ENCODE peak calls at places on chromosomes 13 and 19, in eight cellular contexts. B, A, L, H, R, W, P and M are unnamed samples. For H3K4me1, the result is how much of the 10 kb centered on the place peaks cover.

GRCh38 chr19:41321600-41322270 is 11.8 kb downstream of the CCDC97 start:
- DNase-seq in B (no peak), A (peak), L (no peak), H (no peak), R (no peak), W (peak), P (no peak), M (peak)

GRCh38 chr13:106048386-106048785 is 487.1 kb downstream of the EFNB2 start:
- DNase-seq in B (no peak), A (no peak), L (no peak), H (no peak), R (no peak), W (no peak), P (no peak), M (no peak)

GRCh38 chr19:45191324-45191845 is 12.8 kb downstream of the BLOC1S3 start:
- DNase-seq in B (no peak), A (no peak), L (no peak), H (no peak), R (no peak), W (no peak), P (no peak), M (no peak)

GRCh38 chr13:110886475-110887241 is 28.2 kb downstream of the ANKRD10 start:
- DNase-seq in B (no peak), A (no peak), L (no peak), H (no peak), R (no peak), W (no peak), P (no peak), M (no peak)

GRCh38 chr13:113836917-113837553 is 26.8 kb downstream of the GAS6 start:
- DNase-seq in B (peak), A (no peak), L (peak), H (peak), R (peak), W (peak), P (no peak), M (peak)

GRCh38 chr13:73937420-73937819 is 196.8 kb downstream of the KLF12 start:
- DNase-seq in B (no peak), A (no peak), L (no peak), H (no peak), R (no peak), W (no peak), P (no peak), M (no peak)

GRCh38 chr13:24564881-24565280 is 52.3 kb upstream of the PARP4 start:
- DNase-seq in B (no peak), A (no peak), L (no peak), H (no peak), R (no peak), W (no peak), P (no peak), M (no peak)

GRCh38 chr13:41386206-41386605 is 71.1 kb upstream of the RGCC start:
- DNase-seq in B (no peak), A (no peak), L (no peak), H (no peak), R (no peak), W (no peak), P (no peak), M (no peak)

GRCh38 chr13:55571237-55571867 is 1569.4 kb upstream of the PRR20A start:
- DNase-seq in B (no peak), A (no peak), L (no peak), H (no peak), R (no peak), W (no peak), P (no peak), M (no peak)
- H3K4me1 ChIP-seq in B (under half), A (under half), L (under half), H (under half), R (under half), W (under half), P (under half), M (under half)

DNA sequence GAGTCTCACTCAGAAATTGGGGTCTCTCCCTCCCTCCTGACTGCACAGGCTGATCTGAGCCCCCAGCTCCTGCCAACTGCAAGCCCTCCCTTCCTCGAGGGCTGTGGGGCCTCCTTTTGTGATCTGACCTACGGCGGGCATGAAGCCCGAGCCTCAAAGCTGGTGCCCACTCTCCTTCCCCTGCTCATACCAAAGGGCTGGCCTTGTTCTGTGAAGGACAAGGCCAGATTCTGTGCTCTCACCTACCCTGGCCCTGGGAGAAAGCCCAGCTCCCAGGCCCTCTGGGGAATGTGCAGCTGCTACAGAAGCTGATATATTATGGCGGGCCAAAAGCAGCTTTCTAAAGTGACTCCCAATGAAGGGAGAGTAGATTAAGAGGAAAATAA is 9.0 kb upstream of the ECH1 start:
- DNase-seq in B (no peak), A (peak), L (no peak), H (no peak), R (no peak), W (no peak), P (no peak), M (no peak)
- H3K27ac ChIP-seq in B (no peak), A (no peak), L (no peak), H (no peak), R (peak), W (peak), P (peak), M (no peak)

GRCh38 chr19:10112895-10113591 is 1.6 kb downstream of the P2RY11 start:
- DNase-seq in B (no peak), A (peak), L (peak), H (peak), R (peak), W (peak), P (no peak), M (peak)

GRCh38 chr19:10110076-10110971 is 1.2 kb upstream of the P2RY11 start:
- DNase-seq in B (no peak), A (no peak), L (no peak), H (no peak), R (no peak), W (no peak), P (no peak), M (no peak)

GRCh38 chr19:10110972-10111317 is 548 bp upstream of the P2RY11 start:
- DNase-seq in B (no peak), A (no peak), L (no peak), H (no peak), R (no peak), W (no peak), P (no peak), M (no peak)

GRCh38 chr19:10112037-10112751 is 701 bp downstream of the P2RY11 start:
- DNase-seq in B (no peak), A (no peak), L (peak), H (no peak), R (no peak), W (peak), P (no peak), M (no peak)

GRCh38 chr19:10111405-10111811 is at the start of gene P2RY11:
- DNase-seq in B (no peak), A (no peak), L (peak), H (no peak), R (no peak), W (no peak), P (no peak), M (no peak)
- H3K4me1 ChIP-seq in B (under half), A (half or more), L (under half), H (under half), R (half or more), W (under half), P (under half), M (under half)

GRCh38 chr19:29439688-29440550 is 85.9 kb upstream of the VSTM2B start:
- DNase-seq in B (no peak), A (no peak), L (no peak), H (no peak), R (no peak), W (no peak), P (no peak), M (no peak)
- H3K27ac ChIP-seq in B (no peak), A (no peak), L (no peak), H (no peak), R (no peak), W (no peak), P (no peak), M (no peak)

DNA sequence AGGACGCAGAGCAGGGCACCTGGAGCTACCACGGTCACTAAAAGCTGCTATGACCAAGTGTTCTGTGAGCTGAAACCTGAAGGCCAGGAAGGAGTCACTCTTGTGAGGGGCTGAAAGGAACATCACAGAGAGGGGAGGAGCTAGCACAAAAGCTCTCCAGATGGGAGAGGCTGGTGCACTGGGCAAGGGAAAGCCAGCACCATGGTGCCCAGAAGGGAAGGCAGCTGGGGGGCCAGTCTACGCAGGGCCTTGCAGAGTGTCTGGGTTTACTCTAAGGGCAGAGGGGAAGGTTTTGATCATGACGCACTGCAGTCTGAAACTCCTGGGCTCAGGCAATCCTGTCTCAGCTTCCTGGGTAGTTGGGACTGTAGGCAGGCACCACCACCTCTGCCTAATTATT is 4.1 kb upstream of the ZNF580 start:
- DNase-seq in B (no peak), A (no peak), L (no peak), H (peak), R (no peak), W (no peak), P (no peak), M (peak)
- H3K4me1 ChIP-seq in B (half or more), A (under half), L (half or more), H (under half), R (half or more), W (under half), P (half or more), M (under half)

GRCh38 chr19:47129579-47129978 is 1.1 kb upstream of the SAE1 start:
- DNase-seq in B (no peak), A (no peak), L (no peak), H (no peak), R (no peak), W (no peak), P (no peak), M (no peak)
- H3K27ac ChIP-seq in B (no peak), A (no peak), L (no peak), H (no peak), R (no peak), W (no peak), P (no peak), M (no peak)

GRCh38 chr13:44302233-44302632 is 71.4 kb upstream of the SERP2 start:
- DNase-seq in B (no peak), A (no peak), L (no peak), H (no peak), R (no peak), W (peak), P (no peak), M (no peak)
- H3K4me1 ChIP-seq in B (half or more), A (under half), L (under half), H (half or more), R (half or more), W (under half), P (half or more), M (under half)

GRCh38 chr13:67140006-67140405 is 90.1 kb downstream of the PCDH9 start:
- DNase-seq in B (no peak), A (no peak), L (no peak), H (no peak), R (no peak), W (no peak), P (no peak), M (no peak)

GRCh38 chr13:67145950-67146349 is 84.2 kb downstream of the PCDH9 start:
- DNase-seq in B (no peak), A (no peak), L (no peak), H (no peak), R (no peak), W (no peak), P (no peak), M (no peak)

GRCh38 chr13:67146523-67147130 is 83.5 kb downstream of the PCDH9 start:
- DNase-seq in B (no peak), A (no peak), L (no peak), H (no peak), R (no peak), W (no peak), P (no peak), M (no peak)

GRCh38 chr13:67147257-67148218 is 82.6 kb downstream of the PCDH9 start:
- DNase-seq in B (no peak), A (no peak), L (no peak), H (no peak), R (no peak), W (peak), P (no peak), M (no peak)

DNA sequence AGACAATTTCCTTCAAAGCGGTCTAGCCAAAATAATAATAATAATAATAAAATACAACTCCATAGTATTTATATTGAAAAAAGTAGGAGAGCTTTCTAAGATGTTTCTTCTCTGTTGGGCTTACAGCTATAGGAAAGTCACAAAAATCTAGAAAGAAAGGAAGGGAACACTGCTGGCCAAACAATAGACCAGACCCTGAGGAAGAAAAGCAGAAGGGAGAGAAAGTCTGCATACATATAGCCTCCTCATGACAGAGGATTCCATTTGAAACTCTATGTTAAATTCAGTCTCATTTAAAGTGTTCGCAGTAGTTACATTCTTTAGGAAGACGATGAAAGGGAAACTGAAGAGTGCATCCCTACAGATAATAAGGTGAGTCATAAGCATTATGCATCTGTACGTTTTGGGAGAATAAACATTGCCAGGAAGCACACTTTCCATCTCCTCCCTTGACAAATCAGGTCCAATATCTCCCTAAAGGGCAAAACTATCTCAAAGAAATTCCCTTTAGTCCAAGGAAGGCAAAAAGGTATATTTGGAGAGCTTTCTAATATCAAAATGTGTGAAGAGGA is 86.5 kb downstream of the PCDH9 start:
- DNase-seq in B (no peak), A (no peak), L (no peak), H (no peak), R (no peak), W (no peak), P (no peak), M (no peak)
- H3K27ac ChIP-seq in B (no peak), A (no peak), L (no peak), H (no peak), R (no peak), W (no peak), P (no peak), M (no peak)

DNA sequence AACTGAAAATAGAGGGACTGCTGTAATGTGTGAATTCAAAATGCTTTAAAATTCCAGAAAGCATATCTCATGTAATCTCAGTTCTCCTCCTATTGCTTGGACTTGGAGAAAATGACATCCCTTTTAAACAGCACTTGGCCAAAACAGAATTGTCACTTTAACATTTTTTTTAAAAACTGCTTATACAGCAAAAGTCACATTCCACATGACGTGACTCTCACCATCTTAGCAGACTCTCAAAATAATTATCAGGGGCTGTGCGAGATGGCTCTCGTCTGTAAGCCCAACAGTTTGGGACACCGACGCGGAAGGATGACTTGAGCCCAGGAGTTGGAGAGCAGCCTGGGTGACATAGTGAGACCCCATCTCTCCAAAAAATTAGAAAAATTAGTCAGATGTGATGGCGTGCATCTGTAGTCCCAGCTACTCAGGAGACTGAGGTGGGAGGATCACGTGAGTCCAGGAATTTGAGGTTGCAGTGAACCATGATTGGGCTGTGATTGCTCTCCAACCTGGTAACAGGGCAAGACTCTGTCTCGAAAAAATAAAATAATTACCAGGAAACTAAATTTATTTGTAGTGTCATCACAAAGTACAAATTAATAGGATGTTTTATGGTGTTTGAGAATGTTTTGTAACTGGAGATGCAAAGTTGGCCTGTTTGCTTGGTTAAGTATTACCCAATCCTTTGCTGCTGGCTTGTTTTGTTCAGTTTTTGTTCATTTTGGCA is 8.8 kb downstream of the SAFB start:
- DNase-seq in B (no peak), A (no peak), L (no peak), H (no peak), R (no peak), W (peak), P (no peak), M (no peak)
- H3K4me1 ChIP-seq in B (half or more), A (under half), L (half or more), H (half or more), R (half or more), W (under half), P (half or more), M (under half)

GRCh38 chr19:56476671-56477428 is at the start of gene ZNF667:
- DNase-seq in B (no peak), A (no peak), L (no peak), H (no peak), R (no peak), W (peak), P (peak), M (peak)

GRCh38 chr19:56476093-56476492 is 1.1 kb downstream of the ZNF667 start:
- DNase-seq in B (no peak), A (no peak), L (no peak), H (no peak), R (no peak), W (no peak), P (no peak), M (no peak)

GRCh38 chr19:56477429-56478338 is 539 bp upstream of the ZNF667 start:
- DNase-seq in B (peak), A (peak), L (peak), H (peak), R (peak), W (peak), P (peak), M (peak)
- H3K27ac ChIP-seq in B (peak), A (no peak), L (peak), H (peak), R (peak), W (peak), P (peak), M (peak)